ENCODE peak calls at places on chromosomes 5 and 9, in four cellular contexts. V is A549, F is HepG2, T is H1. I is an unnamed sample.

GRCh38 chr5:110634475-110634874 is 92.0 kb downstream of the TMEM232 start:
- DNase-seq in V (no peak), F (no peak), T (no peak), I (no peak)

GRCh38 chr9:35286381-35286780 is 124.6 kb downstream of the UNC13B start:
- DNase-seq in V (no peak), F (no peak), T (no peak), I (no peak)

GRCh38 chr9:85978496-85978895 is 37.5 kb downstream of the NAA35 start:
- DNase-seq in V (no peak), F (no peak), T (no peak), I (no peak)

GRCh38 chr5:176536132-176536901 is 885 bp downstream of the RNF44 start:
- DNase-seq in V (peak), F (peak), T (no peak), I (peak)

GRCh38 chr5:150517272-150518152 is 9.6 kb downstream of the NDST1 start:
- DNase-seq in V (peak), F (peak), T (no peak), I (peak)

GRCh38 chr5:34898258-34898895 is 16.9 kb downstream of the RAD1 start:
- DNase-seq in V (peak), F (peak), T (peak), I (peak)

GRCh38 chr9:32928912-32929311 is 72.5 kb downstream of the APTX start:
- DNase-seq in V (no peak), F (no peak), T (no peak), I (peak)

GRCh38 chr9:130555968-130556367 is 23.4 kb upstream of the FUBP3 start:
- DNase-seq in V (no peak), F (no peak), T (no peak), I (no peak)

GRCh38 chr9:33354651-33355211 is 47.6 kb downstream of the AQP7 start:
- DNase-seq in V (no peak), F (no peak), T (no peak), I (no peak)

GRCh38 chr5:137714494-137714893 is 21.4 kb downstream of the KLHL3 start:
- DNase-seq in V (no peak), F (no peak), T (no peak), I (no peak)

GRCh38 chr5:126383246-126383645 is 40.0 kb upstream of the GRAMD2B start:
- DNase-seq in V (no peak), F (no peak), T (no peak), I (no peak)

GRCh38 chr5:140633081-140633471 is at the start of gene CD14:
- DNase-seq in V (peak), F (peak), T (no peak), I (no peak)

GRCh38 chr5:96384353-96384752 is 48.7 kb downstream of the PCSK1 start:
- DNase-seq in V (peak), F (peak), T (no peak), I (no peak)

GRCh38 chr5:84218546-84218945 is 166.1 kb downstream of the EDIL3 start:
- DNase-seq in V (no peak), F (no peak), T (no peak), I (no peak)

GRCh38 chr5:112555691-112556090 is 136.6 kb upstream of the EPB41L4A start:
- DNase-seq in V (no peak), F (no peak), T (no peak), I (no peak)

GRCh38 chr5:87156631-87157030 is 111.1 kb upstream of the RASA1 start:
- DNase-seq in V (no peak), F (no peak), T (no peak), I (no peak)

GRCh38 chr5:107337281-107337680 is 333.5 kb downstream of the EFNA5 start:
- DNase-seq in V (peak), F (no peak), T (no peak), I (no peak)

GRCh38 chr9:110404473-110404872 is 66.8 kb upstream of the TXNDC8 start:
- DNase-seq in V (no peak), F (no peak), T (no peak), I (no peak)
- TF ChIP-seq PHF8 in V (no peak), F (no peak), T (no peak), I (no peak)

GRCh38 chr9:109886617-109887016 is 106.6 kb downstream of the PALM2AKAP2 start:
- DNase-seq in V (no peak), F (no peak), T (no peak), I (no peak)
- TF ChIP-seq PHF8 in V (no peak), F (no peak), T (no peak), I (no peak)

DNA sequence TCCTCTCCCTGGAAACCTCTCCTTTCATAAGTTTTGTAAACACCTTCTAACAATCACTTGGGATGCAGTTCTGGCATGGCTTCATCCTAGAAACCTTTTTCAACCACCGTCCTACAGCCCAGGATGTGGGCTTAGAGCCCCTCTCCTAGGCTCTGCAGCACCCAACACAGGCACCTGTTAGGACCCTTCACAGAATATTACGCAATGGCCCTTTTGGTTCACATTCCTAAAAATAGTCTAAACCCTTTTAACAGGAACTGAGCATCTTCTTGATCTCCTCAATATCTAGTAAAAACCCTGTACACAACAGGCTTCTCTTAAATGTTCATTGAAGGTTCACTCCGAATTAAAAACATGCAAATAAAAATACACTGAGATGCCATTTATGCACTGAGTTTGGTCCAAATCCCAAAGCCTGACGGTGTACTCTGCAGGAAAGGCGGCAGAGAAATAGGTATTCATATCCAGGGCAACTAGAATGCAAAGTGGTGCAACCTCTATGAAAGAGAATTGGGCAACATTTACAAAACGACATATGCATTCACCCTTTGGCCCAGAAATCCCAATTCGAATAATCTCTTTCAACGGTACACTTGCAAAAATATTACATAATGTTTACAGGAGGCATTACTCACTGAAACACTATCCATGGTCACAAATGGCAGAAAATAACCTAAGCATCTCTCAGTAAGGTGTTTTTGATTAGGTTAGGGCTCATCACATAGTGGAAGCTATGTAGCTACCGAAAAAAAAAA is 169.3 kb downstream of the SEMA5A start:
- DNase-seq in V (no peak), F (no peak), T (no peak), I (no peak)
- TF ChIP-seq PHF8 in V (no peak), F (no peak), T (no peak), I (no peak)

DNA sequence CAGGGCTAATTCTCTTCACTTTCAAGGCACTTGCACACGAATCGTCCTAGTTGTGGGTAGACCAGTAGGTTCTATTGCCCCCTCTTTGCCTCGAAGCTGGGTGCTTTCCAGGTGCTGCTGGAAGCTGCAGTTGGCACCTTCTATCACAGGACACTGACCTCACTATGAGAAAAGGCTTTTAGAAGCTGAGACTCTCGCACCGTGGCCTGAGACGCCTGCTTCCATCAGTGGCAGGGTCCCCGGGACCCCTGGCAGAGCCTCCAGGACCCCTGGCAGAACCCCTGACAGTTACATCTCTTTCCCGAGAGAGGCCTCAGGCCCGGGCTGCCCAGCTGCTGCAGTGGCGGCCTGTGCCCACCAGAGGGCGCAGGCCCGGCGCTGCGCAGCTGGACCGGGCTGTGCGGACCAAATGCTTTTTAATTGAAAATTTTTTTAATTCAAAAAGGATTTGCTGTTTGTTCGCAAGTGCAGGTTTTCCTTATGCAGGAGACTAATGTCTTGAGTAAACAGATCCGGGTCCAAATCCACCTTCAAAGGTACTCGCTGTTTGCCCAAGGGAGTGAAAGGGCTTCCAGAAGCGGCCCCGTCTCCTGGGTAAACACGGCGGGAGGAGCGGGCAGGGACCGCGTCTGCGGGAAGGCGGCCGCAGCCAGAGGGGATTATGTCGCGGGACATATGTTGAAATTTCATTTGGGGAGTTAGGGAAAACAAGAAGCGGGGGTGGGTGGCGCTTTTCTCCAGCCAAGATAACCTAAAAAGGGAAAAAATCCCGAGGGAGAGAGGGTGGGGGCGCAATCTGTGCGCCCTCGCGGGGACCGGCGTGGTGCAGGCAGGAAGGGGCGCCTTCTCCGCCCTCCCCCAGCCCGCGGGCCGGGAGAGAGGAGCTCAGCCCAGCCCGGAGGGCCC is 114.5 kb upstream of the LMX1B start:
- DNase-seq in V (peak), F (peak), T (no peak), I (peak)
- TF ChIP-seq PHF8 in V (no peak), F (no peak), T (peak), I (no peak)

DNA sequence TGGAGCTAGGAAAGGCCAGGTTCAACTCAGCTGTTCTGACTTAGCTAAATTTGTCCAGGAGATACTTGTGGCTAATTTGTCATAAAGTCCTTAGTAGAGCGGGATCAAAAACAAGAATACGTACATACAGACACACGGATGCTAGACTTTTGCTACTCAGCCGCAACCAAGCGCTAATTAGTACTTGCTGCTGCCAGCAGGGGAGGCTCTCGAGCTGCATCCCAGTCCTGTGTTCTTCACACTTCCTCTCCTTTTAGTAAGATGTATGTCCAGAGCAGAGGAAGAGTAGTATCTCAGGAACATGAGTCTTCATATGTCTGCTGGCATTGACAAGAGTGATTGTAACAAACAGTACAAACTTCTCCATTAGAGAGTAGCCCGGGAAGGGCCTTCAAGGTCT is 58.3 kb downstream of the CYFIP2 start:
- DNase-seq in V (peak), F (no peak), T (no peak), I (peak)
- TF ChIP-seq PHF8 in V (no peak), F (no peak), T (no peak), I (no peak)

DNA sequence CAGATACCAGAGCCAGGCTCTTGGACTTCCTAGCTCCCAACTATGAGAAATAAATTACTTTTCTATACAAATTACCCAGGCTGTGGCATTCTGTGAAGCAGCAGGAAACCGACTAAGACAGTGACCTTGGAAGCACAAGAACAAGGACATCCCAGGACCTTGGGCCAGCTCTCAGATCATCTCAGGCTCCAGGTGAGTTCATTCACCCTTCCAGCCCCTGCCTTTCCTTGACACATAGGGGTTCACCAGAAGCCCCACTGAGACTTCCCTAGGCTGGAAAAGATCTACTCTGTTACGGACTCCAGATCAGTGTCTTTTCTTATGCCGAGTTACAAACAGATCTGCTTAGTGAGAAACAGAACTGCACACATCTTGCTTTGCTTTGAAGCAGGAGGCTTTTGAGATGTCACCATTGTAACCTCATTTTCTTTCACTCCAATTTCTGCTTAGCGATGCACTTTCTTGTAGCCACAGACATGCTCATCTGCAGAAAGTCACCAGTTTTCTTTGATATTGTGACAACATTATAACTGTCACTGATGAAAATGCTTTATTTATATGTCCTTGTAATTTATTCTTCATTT is 8.2 kb downstream of the CD180 start:
- DNase-seq in V (no peak), F (no peak), T (no peak), I (no peak)
- TF ChIP-seq PHF8 in V (no peak), F (no peak), T (no peak), I (no peak)

GRCh38 chr5:127741412-127741811 is 38.2 kb downstream of the CCDC192 start:
- DNase-seq in V (no peak), F (no peak), T (no peak), I (no peak)

DNA sequence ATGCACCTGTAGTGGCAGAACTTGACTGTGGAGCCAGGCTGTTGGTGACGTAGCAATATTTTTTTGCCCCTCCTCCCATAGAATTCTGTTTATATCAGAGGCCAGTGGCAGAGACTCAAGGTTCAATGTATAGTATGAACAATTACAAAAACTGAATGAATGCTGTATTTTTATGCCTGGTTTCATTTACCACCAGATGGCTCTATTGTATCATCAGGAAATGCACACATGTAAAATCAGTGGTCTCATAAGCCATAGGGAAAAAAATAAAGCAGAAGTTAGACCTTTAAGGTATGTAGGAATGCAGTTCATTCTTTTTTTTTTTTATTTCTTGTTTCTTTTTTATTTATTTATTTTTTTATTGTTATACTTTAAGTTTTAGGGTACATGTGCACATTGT is 43.6 kb downstream of the CCDC192 start:
- DNase-seq in V (peak), F (no peak), T (no peak), I (no peak)
- TF ChIP-seq PHF8 in V (no peak), F (no peak), T (no peak), I (no peak)